ENCODE peak calls at places on chromosomes 11 and 22, in five cellular contexts. One of them, this sample, is unnamed.

GRCh38 chr11:14499178-14499559 is 442 bp downstream of the COPB1 start:
- DNase-seq in transverse colon: peak
- DNase-seq in prostate gland: peak
- DNase-seq in psoas muscle: no peak
- DNase-seq in neuronal stem cell: no peak
- DNase-seq in this sample: peak

GRCh38 chr22:39150848-39151215 is 1.6 kb downstream of the CBX7 start:
- DNase-seq in transverse colon: no peak
- DNase-seq in prostate gland: no peak
- DNase-seq in psoas muscle: no peak
- DNase-seq in neuronal stem cell: no peak
- DNase-seq in this sample: no peak

GRCh38 chr22:41290262-41291221 is 4.6 kb upstream of the RANGAP1 start:
- DNase-seq in transverse colon: no peak
- DNase-seq in prostate gland: no peak
- DNase-seq in psoas muscle: no peak
- DNase-seq in neuronal stem cell: peak
- DNase-seq in this sample: no peak

GRCh38 chr11:133699071-133699470 is 146.2 kb downstream of the SPATA19 start:
- DNase-seq in transverse colon: no peak
- DNase-seq in prostate gland: no peak
- DNase-seq in psoas muscle: no peak
- DNase-seq in neuronal stem cell: no peak
- DNase-seq in this sample: no peak

GRCh38 chr22:20324139-20324516 is 4.3 kb upstream of the DGCR6L start:
- DNase-seq in transverse colon: no peak
- DNase-seq in prostate gland: no peak
- DNase-seq in psoas muscle: no peak
- DNase-seq in neuronal stem cell: no peak
- DNase-seq in this sample: no peak

GRCh38 chr22:33073989-33074391 is 15.8 kb upstream of the SYN3 start:
- DNase-seq in transverse colon: no peak
- DNase-seq in prostate gland: no peak
- DNase-seq in psoas muscle: no peak
- DNase-seq in neuronal stem cell: no peak
- DNase-seq in this sample: no peak

GRCh38 chr22:19798320-19798665 is 37.7 kb downstream of the TBX1 start:
- DNase-seq in transverse colon: no peak
- DNase-seq in prostate gland: no peak
- DNase-seq in psoas muscle: no peak
- DNase-seq in neuronal stem cell: no peak
- DNase-seq in this sample: no peak

GRCh38 chr22:20887375-20887774 is 28.6 kb downstream of the SNAP29 start:
- DNase-seq in transverse colon: no peak
- DNase-seq in prostate gland: no peak
- DNase-seq in psoas muscle: no peak
- DNase-seq in neuronal stem cell: no peak
- DNase-seq in this sample: no peak

GRCh38 chr11:78208257-78209165 is 19.8 kb downstream of the USP35 start:
- DNase-seq in transverse colon: no peak
- DNase-seq in prostate gland: no peak
- DNase-seq in psoas muscle: no peak
- DNase-seq in neuronal stem cell: no peak
- DNase-seq in this sample: no peak

GRCh38 chr11:1761110-1761856 is 2.4 kb downstream of the CTSD start:
- DNase-seq in transverse colon: no peak
- DNase-seq in prostate gland: no peak
- DNase-seq in psoas muscle: peak
- DNase-seq in neuronal stem cell: no peak
- DNase-seq in this sample: peak

GRCh38 chr11:132941024-132941646 is 591.2 kb downstream of the OPCML start:
- DNase-seq in transverse colon: no peak
- DNase-seq in prostate gland: no peak
- DNase-seq in psoas muscle: no peak
- DNase-seq in neuronal stem cell: peak
- DNase-seq in this sample: no peak

GRCh38 chr22:50621491-50621880 is 6.5 kb downstream of the ARSA start:
- DNase-seq in transverse colon: peak
- DNase-seq in prostate gland: no peak
- DNase-seq in psoas muscle: no peak
- DNase-seq in neuronal stem cell: no peak
- DNase-seq in this sample: no peak

GRCh38 chr11:61904539-61905048 is 12.8 kb downstream of the RAB3IL1 start:
- DNase-seq in transverse colon: no peak
- DNase-seq in prostate gland: peak
- DNase-seq in psoas muscle: no peak
- DNase-seq in neuronal stem cell: no peak
- DNase-seq in this sample: peak

GRCh38 chr11:112785717-112786116 is 175.5 kb upstream of the NCAM1 start:
- DNase-seq in transverse colon: no peak
- DNase-seq in prostate gland: no peak
- DNase-seq in psoas muscle: no peak
- DNase-seq in neuronal stem cell: no peak
- DNase-seq in this sample: no peak

GRCh38 chr22:45896153-45896951 is 80.6 kb downstream of the WNT7B start:
- DNase-seq in transverse colon: no peak
- DNase-seq in prostate gland: peak
- DNase-seq in psoas muscle: peak
- DNase-seq in neuronal stem cell: no peak
- DNase-seq in this sample: no peak

GRCh38 chr11:6612816-6613136 is 760 bp upstream of the TAF10 start:
- DNase-seq in transverse colon: peak
- DNase-seq in prostate gland: no peak
- DNase-seq in psoas muscle: no peak
- DNase-seq in neuronal stem cell: no peak
- DNase-seq in this sample: no peak

GRCh38 chr22:49968831-49969661 is 8.5 kb downstream of the PIM3 start:
- DNase-seq in transverse colon: no peak
- DNase-seq in prostate gland: no peak
- DNase-seq in psoas muscle: peak
- DNase-seq in neuronal stem cell: no peak
- DNase-seq in this sample: no peak

GRCh38 chr11:72783144-72783910 is 10.5 kb downstream of the STARD10 start:
- DNase-seq in transverse colon: peak
- DNase-seq in prostate gland: no peak
- DNase-seq in psoas muscle: no peak
- DNase-seq in neuronal stem cell: no peak
- DNase-seq in this sample: no peak

GRCh38 chr11:102666331-102666957 is 39.1 kb downstream of the MMP27 start:
- DNase-seq in transverse colon: peak
- DNase-seq in prostate gland: peak
- DNase-seq in psoas muscle: no peak
- DNase-seq in neuronal stem cell: peak
- DNase-seq in this sample: no peak

GRCh38 chr22:35457729-35458546 is 58.0 kb downstream of the MCM5 start:
- DNase-seq in transverse colon: no peak
- DNase-seq in prostate gland: no peak
- DNase-seq in psoas muscle: no peak
- DNase-seq in neuronal stem cell: no peak
- DNase-seq in this sample: no peak

GRCh38 chr22:33553493-33553892 is 366.8 kb downstream of the LARGE1 start:
- DNase-seq in transverse colon: no peak
- DNase-seq in prostate gland: no peak
- DNase-seq in psoas muscle: no peak
- DNase-seq in neuronal stem cell: no peak
- DNase-seq in this sample: no peak

GRCh38 chr22:36585841-36586240 is 56.9 kb upstream of the EIF3D start:
- DNase-seq in transverse colon: no peak
- DNase-seq in prostate gland: no peak
- DNase-seq in psoas muscle: no peak
- DNase-seq in neuronal stem cell: no peak
- DNase-seq in this sample: no peak

GRCh38 chr11:36240746-36241295 is 48.4 kb downstream of the COMMD9 start:
- DNase-seq in transverse colon: no peak
- DNase-seq in prostate gland: no peak
- DNase-seq in psoas muscle: no peak
- DNase-seq in neuronal stem cell: no peak
- DNase-seq in this sample: no peak

GRCh38 chr11:70578831-70579230 is 180.5 kb downstream of the CTTN start:
- DNase-seq in transverse colon: no peak
- DNase-seq in prostate gland: no peak
- DNase-seq in psoas muscle: no peak
- DNase-seq in neuronal stem cell: no peak
- DNase-seq in this sample: no peak

GRCh38 chr11:105632316-105632715 is 22.4 kb downstream of the GRIA4 start:
- DNase-seq in transverse colon: no peak
- DNase-seq in prostate gland: no peak
- DNase-seq in psoas muscle: no peak
- DNase-seq in neuronal stem cell: no peak
- DNase-seq in this sample: no peak

GRCh38 chr22:20591660-20592310 is 84.4 kb downstream of the MED15 start:
- DNase-seq in transverse colon: no peak
- DNase-seq in prostate gland: peak
- DNase-seq in psoas muscle: no peak
- DNase-seq in neuronal stem cell: peak
- DNase-seq in this sample: no peak

GRCh38 chr11:7672960-7673723 is at the start of gene CYB5R2:
- DNase-seq in transverse colon: peak
- DNase-seq in prostate gland: peak
- DNase-seq in psoas muscle: peak
- DNase-seq in neuronal stem cell: peak
- DNase-seq in this sample: peak

GRCh38 chr22:47129902-47130301 is 367.5 kb downstream of the TBC1D22A start:
- DNase-seq in transverse colon: peak
- DNase-seq in prostate gland: peak
- DNase-seq in psoas muscle: no peak
- DNase-seq in neuronal stem cell: no peak
- DNase-seq in this sample: no peak

GRCh38 chr22:48651981-48652538 is 1175.6 kb downstream of the BRD1 start:
- DNase-seq in transverse colon: no peak
- DNase-seq in prostate gland: no peak
- DNase-seq in psoas muscle: no peak
- DNase-seq in neuronal stem cell: no peak
- DNase-seq in this sample: no peak

GRCh38 chr22:48654492-48654891 is 1173.2 kb downstream of the BRD1 start:
- DNase-seq in transverse colon: no peak
- DNase-seq in prostate gland: no peak
- DNase-seq in psoas muscle: no peak
- DNase-seq in neuronal stem cell: no peak
- DNase-seq in this sample: no peak

GRCh38 chr22:48653306-48653705 is 1174.4 kb downstream of the BRD1 start:
- DNase-seq in transverse colon: no peak
- DNase-seq in prostate gland: no peak
- DNase-seq in psoas muscle: no peak
- DNase-seq in neuronal stem cell: no peak
- DNase-seq in this sample: no peak

GRCh38 chr22:48652796-48653195 is 1174.9 kb downstream of the BRD1 start:
- DNase-seq in transverse colon: no peak
- DNase-seq in prostate gland: no peak
- DNase-seq in psoas muscle: no peak
- DNase-seq in neuronal stem cell: no peak
- DNase-seq in this sample: no peak

GRCh38 chr22:48653929-48654328 is 1173.7 kb downstream of the BRD1 start:
- DNase-seq in transverse colon: no peak
- DNase-seq in prostate gland: no peak
- DNase-seq in psoas muscle: no peak
- DNase-seq in neuronal stem cell: no peak
- DNase-seq in this sample: no peak
- H3K27ac ChIP-seq in transverse colon: no peak
- H3K27ac ChIP-seq in prostate gland: no peak
- H3K27ac ChIP-seq in psoas muscle: no peak
- H3K27ac ChIP-seq in neuronal stem cell: no peak
- H3K27ac ChIP-seq in this sample: no peak

DNA sequence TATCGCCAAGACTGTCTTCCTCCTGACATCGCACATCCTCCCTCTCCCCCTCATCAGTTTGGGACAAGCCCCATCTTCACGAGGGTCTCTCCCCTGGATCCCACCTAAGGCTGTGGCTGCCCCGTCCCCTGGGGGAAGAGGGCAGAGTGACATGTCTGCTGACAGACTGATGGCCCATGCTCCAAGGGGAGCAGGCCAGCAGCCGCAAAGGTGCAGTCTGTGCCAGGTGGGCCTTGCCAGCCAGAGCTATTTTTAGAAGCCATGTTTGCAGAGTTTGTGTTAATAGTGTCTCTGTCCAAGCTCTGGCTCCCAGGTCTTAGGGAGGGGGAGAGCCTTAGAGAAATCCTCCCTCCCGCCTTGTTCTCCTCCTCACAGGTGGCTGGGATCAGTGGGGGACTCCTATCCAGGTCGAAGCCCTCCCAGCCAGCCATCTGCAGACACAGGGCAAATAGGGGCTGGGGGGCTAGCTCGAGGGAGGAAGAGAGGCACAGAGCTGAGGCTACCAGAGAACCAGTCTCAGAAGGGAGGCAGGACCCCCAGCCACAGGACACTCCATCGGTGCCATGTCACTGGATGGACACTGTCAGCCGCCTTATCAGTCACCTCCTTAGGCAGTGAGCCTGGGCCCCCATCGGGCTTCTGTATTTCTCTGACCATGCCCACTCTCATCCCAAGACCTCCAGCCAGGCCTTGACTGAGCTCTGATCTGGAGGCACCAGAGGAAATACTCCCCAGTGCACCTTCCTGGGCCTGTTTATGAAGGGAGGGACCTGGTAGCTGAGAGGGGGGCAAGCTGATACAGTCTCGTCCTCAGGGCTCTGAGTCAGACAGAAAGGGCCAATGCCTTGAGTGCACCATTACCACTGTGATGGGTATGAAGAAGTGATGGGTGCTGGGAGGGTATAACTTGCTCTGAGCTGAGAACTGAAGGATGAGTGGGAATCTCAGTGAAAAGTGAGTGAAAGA is 49.3 kb downstream of the CHRDL2 start:
- DNase-seq in transverse colon: peak
- DNase-seq in prostate gland: peak
- DNase-seq in psoas muscle: peak
- DNase-seq in neuronal stem cell: no peak
- DNase-seq in this sample: peak
- H3K27ac ChIP-seq in transverse colon: peak
- H3K27ac ChIP-seq in prostate gland: peak
- H3K27ac ChIP-seq in psoas muscle: peak
- H3K27ac ChIP-seq in neuronal stem cell: no peak
- H3K27ac ChIP-seq in this sample: peak

DNA sequence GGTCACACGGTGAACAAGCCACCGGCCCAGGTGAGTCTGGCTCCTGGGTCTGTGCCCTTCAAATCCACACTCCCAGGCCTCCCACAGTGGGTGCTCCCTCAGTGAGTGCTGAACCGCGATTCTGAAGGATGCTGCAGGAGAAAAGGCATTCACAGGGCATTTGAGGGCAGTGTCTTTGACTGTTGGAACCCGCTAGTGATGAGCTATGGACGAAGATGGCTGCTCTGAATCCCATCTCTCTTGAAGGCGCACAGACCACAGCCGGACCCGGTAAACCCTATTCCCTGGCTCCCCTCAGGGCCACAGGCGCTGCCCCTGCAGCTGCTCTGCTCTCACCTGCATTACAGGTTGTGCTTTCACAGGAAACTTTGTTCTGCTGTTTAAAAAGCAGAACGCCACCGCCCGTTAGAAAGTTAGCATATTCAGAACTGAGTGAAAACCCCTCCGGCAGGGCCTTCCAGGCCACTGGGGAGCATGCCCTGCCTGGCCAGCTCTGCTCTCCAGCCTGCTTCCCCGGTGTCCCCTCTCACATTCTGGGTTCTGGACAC is 3.2 kb downstream of the LRRC32 start:
- DNase-seq in transverse colon: peak
- DNase-seq in prostate gland: no peak
- DNase-seq in psoas muscle: no peak
- DNase-seq in neuronal stem cell: no peak
- DNase-seq in this sample: peak
- H3K27ac ChIP-seq in transverse colon: peak
- H3K27ac ChIP-seq in prostate gland: peak
- H3K27ac ChIP-seq in psoas muscle: peak
- H3K27ac ChIP-seq in neuronal stem cell: no peak
- H3K27ac ChIP-seq in this sample: no peak

GRCh38 chr11:91755951-91756707 is 468.5 kb upstream of the FAT3 start:
- DNase-seq in transverse colon: no peak
- DNase-seq in prostate gland: no peak
- DNase-seq in psoas muscle: no peak
- DNase-seq in neuronal stem cell: no peak
- DNase-seq in this sample: no peak
- H3K27ac ChIP-seq in transverse colon: no peak
- H3K27ac ChIP-seq in prostate gland: no peak
- H3K27ac ChIP-seq in psoas muscle: no peak
- H3K27ac ChIP-seq in neuronal stem cell: no peak
- H3K27ac ChIP-seq in this sample: no peak